ENCODE peak calls at places on chromosomes 13 and 19, in six cellular contexts. F is CD4-positive, CD25-positive, alpha-beta regulatory T cell; H is mucosa of gallbladder; L is substantia nigra; U is BJ; W is nephron progenitor cell. E is an unnamed sample.

GRCh38 chr13:72458701-72459100 is 268.7 kb downstream of the MZT1 start:
- DNase-seq in U (no peak), L (no peak), H (peak; percentile 13), W (no peak), F (no peak), E (peak; percentile 2)

GRCh38 chr13:45847554-45848224 is 3.9 kb downstream of the SIAH3 start:
- DNase-seq in H (peak; percentile 39), U (no peak), W (no peak), F (no peak), L (no peak), E (no peak)

GRCh38 chr13:87798536-87798935 is 127.4 kb downstream of the SLITRK5 start:
- DNase-seq in L (no peak), U (no peak), W (no peak), F (no peak), H (no peak), E (no peak)

GRCh38 chr19:3132971-3133792 is 2.7 kb upstream of the GNA15 start:
- DNase-seq in F (peak; percentile 68), W (no peak), L (no peak), H (peak; percentile 57), U (peak; percentile 63), E (no peak)

GRCh38 chr13:92044351-92044750 is 645.9 kb downstream of the GPC5 start:
- DNase-seq in U (no peak), H (no peak), L (no peak), F (no peak), W (no peak), E (no peak)

GRCh38 chr19:37933965-37934364 is 27.0 kb downstream of the SIPA1L3 start:
- DNase-seq in U (no peak), L (no peak), H (peak; percentile 87), F (no peak), W (peak; percentile 41), E (peak; percentile 74)

GRCh38 chr13:112145221-112146072 is 78.5 kb downstream of the SOX1 start:
- DNase-seq in L (no peak), U (no peak), F (no peak), W (no peak), H (no peak), E (no peak)

GRCh38 chr19:51366999-51367564 is 894 bp upstream of the ETFB start:
- DNase-seq in F (peak; percentile 27), W (peak; percentile 43), U (no peak), L (no peak), H (peak; percentile 40), E (no peak)

GRCh38 chr13:57352114-57352513 is 185.1 kb downstream of the PRR20E start:
- DNase-seq in L (no peak), H (no peak), W (no peak), U (no peak), F (no peak), E (no peak)

GRCh38 chr13:93614776-93615175 is 388.2 kb downstream of the GPC6 start:
- DNase-seq in U (no peak), H (no peak), W (no peak), F (no peak), L (no peak), E (peak; percentile 52)

GRCh38 chr19:3151563-3152430 is 16.0 kb downstream of the GNA15 start:
- DNase-seq in U (no peak), H (no peak), L (no peak), F (no peak), W (no peak), E (no peak)

GRCh38 chr13:113393572-113394503 is 29.9 kb upstream of the GRTP1 start:
- DNase-seq in L (peak; percentile 31), W (peak; percentile 89), F (peak; percentile 69), H (peak; percentile 76), U (no peak), E (peak; percentile 55)

GRCh38 chr13:75415720-75416119 is 66.2 kb downstream of the TBC1D4 start:
- DNase-seq in L (no peak), U (peak; percentile 74), H (no peak), F (no peak), W (no peak), E (peak; percentile 95)

GRCh38 chr19:33345163-33345562 is 28.3 kb upstream of the CEBPG start:
- DNase-seq in W (no peak), F (no peak), H (no peak), U (no peak), L (no peak), E (no peak)

GRCh38 chr19:1016647-1017114 is 4.2 kb downstream of the TMEM259 start:
- DNase-seq in H (no peak), F (no peak), L (no peak), U (no peak), W (no peak), E (peak; percentile 87)

GRCh38 chr13:97944396-97945029 is 9.0 kb upstream of the IPO5 start:
- DNase-seq in L (no peak), F (no peak), W (no peak), H (no peak), U (no peak), E (peak; percentile 48)

GRCh38 chr13:76991432-76991795 is 467 bp upstream of the CLN5 start:
- DNase-seq in H (peak; percentile 46), L (no peak), W (no peak), U (no peak), F (peak; percentile 73), E (no peak)

GRCh38 chr19:35042954-35043604 is 1.6 kb downstream of the HPN start:
- DNase-seq in F (no peak), U (no peak), W (no peak), L (no peak), H (no peak), E (no peak)

E was measured in fibroblast of mammary gland.